ENCODE peak calls at places on chromosome 21, in four cellular contexts. D, C, Q and K are unnamed samples.

GRCh38 chr21:43892334-43892733 is 27.3 kb downstream of the AGPAT3 start:
- DNase-seq in D (no peak), C (no peak), Q (no peak), K (no peak)

GRCh38 chr21:42550817-42551216 is 37.2 kb downstream of the SLC37A1 start:
- DNase-seq in D (peak), C (peak), Q (no peak), K (no peak)

GRCh38 chr21:38354231-38354630 is 97.4 kb downstream of the KCNJ15 start:
- DNase-seq in D (no peak), C (no peak), Q (no peak), K (no peak)

GRCh38 chr21:37292041-37292440 is 24.9 kb upstream of the VPS26C start:
- DNase-seq in D (no peak), C (no peak), Q (no peak), K (no peak)

GRCh38 chr21:43361127-43361492 is 65.8 kb downstream of the SIK1 start:
- DNase-seq in D (peak), C (no peak), Q (no peak), K (no peak)

GRCh38 chr21:45471229-45472052 is 66.5 kb downstream of the COL18A1 start:
- DNase-seq in D (no peak), C (no peak), Q (no peak), K (no peak)

GRCh38 chr21:38822754-38823374 is 17.1 kb downstream of the ETS2 start:
- DNase-seq in D (no peak), C (no peak), Q (no peak), K (no peak)

GRCh38 chr21:43866233-43866632 is 1.2 kb downstream of the AGPAT3 start:
- DNase-seq in D (peak), C (peak), Q (peak), K (no peak)

GRCh38 chr21:45295576-45296365 is 8.1 kb upstream of the POFUT2 start:
- DNase-seq in D (no peak), C (no peak), Q (no peak), K (no peak)

GRCh38 chr21:35578831-35579470 is 481.4 kb downstream of the SETD4 start:
- DNase-seq in D (no peak), C (no peak), Q (no peak), K (no peak)

GRCh38 chr21:33543505-33544129 is 779 bp downstream of the SON start:
- DNase-seq in D (peak), C (peak), Q (peak), K (no peak)

GRCh38 chr21:42439284-42440186 is 35.8 kb downstream of the UBASH3A start:
- DNase-seq in D (no peak), C (no peak), Q (peak), K (no peak)

GRCh38 chr21:27422435-27422834 is 455.5 kb upstream of the ADAMTS5 start:
- DNase-seq in D (no peak), C (no peak), Q (no peak), K (no peak)

GRCh38 chr21:31630062-31630711 is 29.3 kb upstream of the SOD1 start:
- DNase-seq in D (peak), C (peak), Q (no peak), K (no peak)

GRCh38 chr21:37792046-37792445 is 124.2 kb downstream of the KCNJ6 start:
- DNase-seq in D (no peak), C (no peak), Q (no peak), K (no peak)

GRCh38 chr21:46181953-46182547 is 2.2 kb downstream of the SPATC1L start:
- DNase-seq in D (no peak), C (no peak), Q (no peak), K (no peak)

GRCh38 chr21:38376693-38377092 is 119.9 kb downstream of the KCNJ15 start:
- DNase-seq in D (no peak), C (no peak), Q (no peak), K (no peak)

GRCh38 chr21:27024316-27024715 is 57.4 kb upstream of the ADAMTS5 start:
- DNase-seq in D (no peak), C (no peak), Q (no peak), K (no peak)

GRCh38 chr21:38804617-38805281 is 980 bp upstream of the ETS2 start:
- DNase-seq in D (peak), C (peak), Q (peak), K (peak)

GRCh38 chr21:28738305-28738704 is 254.4 kb downstream of the LTN1 start:
- DNase-seq in D (no peak), C (no peak), Q (no peak), K (no peak)